ENCODE peak calls at places on chromosomes 11 and 22, in five cellular contexts. One of them, this sample, is unnamed.

GRCh38 chr11:46674463-46675287 is 25.7 kb downstream of the ARHGAP1 start:
- DNase-seq in lung: no peak
- DNase-seq in transverse colon: peak
- DNase-seq in HAP-1: peak
- DNase-seq in AG08395: peak
- DNase-seq in this sample: peak

GRCh38 chr11:123653405-123653996 is 923 bp downstream of the SCN3B start:
- DNase-seq in lung: no peak
- DNase-seq in transverse colon: no peak
- DNase-seq in HAP-1: no peak
- DNase-seq in AG08395: peak
- DNase-seq in this sample: no peak

GRCh38 chr11:45921561-45922424 is 663 bp upstream of the LARGE2 start:
- DNase-seq in lung: peak
- DNase-seq in transverse colon: peak
- DNase-seq in HAP-1: no peak
- DNase-seq in AG08395: no peak
- DNase-seq in this sample: no peak

GRCh38 chr22:20750461-20751184 is 23.3 kb upstream of the SERPIND1 start:
- DNase-seq in lung: peak
- DNase-seq in transverse colon: peak
- DNase-seq in HAP-1: no peak
- DNase-seq in AG08395: peak
- DNase-seq in this sample: peak

GRCh38 chr22:50674606-50675552 is 2.3 kb downstream of the SHANK3 start:
- DNase-seq in lung: peak
- DNase-seq in transverse colon: peak
- DNase-seq in HAP-1: peak
- DNase-seq in AG08395: peak
- DNase-seq in this sample: peak

GRCh38 chr22:30782613-30783012 is 87.9 kb downstream of the OSBP2 start:
- DNase-seq in lung: no peak
- DNase-seq in transverse colon: no peak
- DNase-seq in HAP-1: no peak
- DNase-seq in AG08395: no peak
- DNase-seq in this sample: no peak

GRCh38 chr11:28289444-28289843 is 181.3 kb downstream of the METTL15 start:
- DNase-seq in lung: no peak
- DNase-seq in transverse colon: no peak
- DNase-seq in HAP-1: no peak
- DNase-seq in AG08395: no peak
- DNase-seq in this sample: no peak

GRCh38 chr11:62560566-62561103 is 13.1 kb downstream of the EEF1G start:
- DNase-seq in lung: peak
- DNase-seq in transverse colon: peak
- DNase-seq in HAP-1: peak
- DNase-seq in AG08395: peak
- DNase-seq in this sample: peak

GRCh38 chr11:87493516-87493915 is 455.8 kb downstream of the TMEM135 start:
- DNase-seq in lung: no peak
- DNase-seq in transverse colon: no peak
- DNase-seq in HAP-1: no peak
- DNase-seq in AG08395: peak
- DNase-seq in this sample: peak

GRCh38 chr11:116312560-116313340 is 460.0 kb downstream of the BUD13 start:
- DNase-seq in lung: peak
- DNase-seq in transverse colon: peak
- DNase-seq in HAP-1: no peak
- DNase-seq in AG08395: no peak
- DNase-seq in this sample: no peak

GRCh38 chr22:48459259-48459658 is 1368.4 kb downstream of the BRD1 start:
- DNase-seq in lung: no peak
- DNase-seq in transverse colon: no peak
- DNase-seq in HAP-1: no peak
- DNase-seq in AG08395: no peak
- DNase-seq in this sample: no peak

GRCh38 chr11:106091480-106092123 is 14.1 kb downstream of the AASDHPPT start:
- DNase-seq in lung: no peak
- DNase-seq in transverse colon: no peak
- DNase-seq in HAP-1: no peak
- DNase-seq in AG08395: peak
- DNase-seq in this sample: no peak

GRCh38 chr22:47629273-47629711 is 866.8 kb downstream of the TBC1D22A start:
- DNase-seq in lung: peak
- DNase-seq in transverse colon: no peak
- DNase-seq in HAP-1: no peak
- DNase-seq in AG08395: no peak
- DNase-seq in this sample: no peak

GRCh38 chr22:36052505-36052941 is 23.9 kb upstream of the RBFOX2 start:
- DNase-seq in lung: no peak
- DNase-seq in transverse colon: no peak
- DNase-seq in HAP-1: no peak
- DNase-seq in AG08395: peak
- DNase-seq in this sample: peak

GRCh38 chr11:94781822-94782221 is 13.7 kb downstream of the AMOTL1 start:
- DNase-seq in lung: no peak
- DNase-seq in transverse colon: no peak
- DNase-seq in HAP-1: no peak
- DNase-seq in AG08395: no peak
- DNase-seq in this sample: peak

GRCh38 chr22:44188986-44189630 is 8.4 kb downstream of the PARVG start:
- DNase-seq in lung: no peak
- DNase-seq in transverse colon: no peak
- DNase-seq in HAP-1: no peak
- DNase-seq in AG08395: no peak
- DNase-seq in this sample: no peak

GRCh38 chr11:11459578-11459977 is 106.5 kb upstream of the CSNK2A3 start:
- DNase-seq in lung: no peak
- DNase-seq in transverse colon: no peak
- DNase-seq in HAP-1: no peak
- DNase-seq in AG08395: no peak
- DNase-seq in this sample: no peak

GRCh38 chr11:13216019-13217006 is 61.3 kb upstream of the BMAL1 start:
- DNase-seq in lung: no peak
- DNase-seq in transverse colon: no peak
- DNase-seq in HAP-1: no peak
- DNase-seq in AG08395: peak
- DNase-seq in this sample: peak

GRCh38 chr11:120516461-120517389 is 5.2 kb downstream of the GRIK4 start:
- DNase-seq in lung: no peak
- DNase-seq in transverse colon: no peak
- DNase-seq in HAP-1: no peak
- DNase-seq in AG08395: no peak
- DNase-seq in this sample: no peak

GRCh38 chr11:9753031-9753430 is 89.2 kb downstream of the SWAP70 start:
- DNase-seq in lung: no peak
- DNase-seq in transverse colon: no peak
- DNase-seq in HAP-1: no peak
- DNase-seq in AG08395: peak
- DNase-seq in this sample: peak

GRCh38 chr11:88305430-88305829 is 32.1 kb downstream of the CTSC start:
- DNase-seq in lung: no peak
- DNase-seq in transverse colon: no peak
- DNase-seq in HAP-1: no peak
- DNase-seq in AG08395: no peak
- DNase-seq in this sample: no peak

GRCh38 chr11:69925366-69926196 is 106.4 kb upstream of the FGF3 start:
- DNase-seq in lung: no peak
- DNase-seq in transverse colon: no peak
- DNase-seq in HAP-1: no peak
- DNase-seq in AG08395: no peak
- DNase-seq in this sample: no peak

GRCh38 chr22:33325232-33326004 is 267.2 kb upstream of the SYN3 start:
- DNase-seq in lung: no peak
- DNase-seq in transverse colon: no peak
- DNase-seq in HAP-1: no peak
- DNase-seq in AG08395: no peak
- DNase-seq in this sample: no peak

GRCh38 chr11:75598900-75599299 is 36.8 kb downstream of the SERPINH1 start:
- DNase-seq in lung: no peak
- DNase-seq in transverse colon: no peak
- DNase-seq in HAP-1: no peak
- DNase-seq in AG08395: no peak
- DNase-seq in this sample: no peak

GRCh38 chr11:13011366-13012036 is 2.4 kb downstream of the RASSF10 start:
- DNase-seq in lung: no peak
- DNase-seq in transverse colon: no peak
- DNase-seq in HAP-1: no peak
- DNase-seq in AG08395: no peak
- DNase-seq in this sample: no peak

GRCh38 chr11:117473692-117474091 is 146.0 kb downstream of the CEP164 start:
- DNase-seq in lung: no peak
- DNase-seq in transverse colon: no peak
- DNase-seq in HAP-1: no peak
- DNase-seq in AG08395: no peak
- DNase-seq in this sample: no peak

GRCh38 chr22:49561976-49562375 is 265.7 kb downstream of the BRD1 start:
- DNase-seq in lung: no peak
- DNase-seq in transverse colon: no peak
- DNase-seq in HAP-1: no peak
- DNase-seq in AG08395: no peak
- DNase-seq in this sample: no peak

GRCh38 chr11:205221-206001 is 1.8 kb downstream of the BET1L start:
- DNase-seq in lung: peak
- DNase-seq in transverse colon: no peak
- DNase-seq in HAP-1: no peak
- DNase-seq in AG08395: no peak
- DNase-seq in this sample: no peak

GRCh38 chr11:96306933-96307747 is 35.9 kb downstream of the MAML2 start:
- DNase-seq in lung: peak
- DNase-seq in transverse colon: peak
- DNase-seq in HAP-1: peak
- DNase-seq in AG08395: peak
- DNase-seq in this sample: peak

GRCh38 chr11:66178183-66178582 is 90.3 kb upstream of the RAB1B start:
- DNase-seq in lung: no peak
- DNase-seq in transverse colon: no peak
- DNase-seq in HAP-1: no peak
- DNase-seq in AG08395: no peak
- DNase-seq in this sample: no peak

GRCh38 chr11:12135185-12135584 is 24.8 kb downstream of the MICAL2 start:
- DNase-seq in lung: no peak
- DNase-seq in transverse colon: peak
- DNase-seq in HAP-1: no peak
- DNase-seq in AG08395: no peak
- DNase-seq in this sample: no peak

GRCh38 chr11:66593303-66593635 is 284 bp downstream of the CCS start:
- DNase-seq in lung: no peak
- DNase-seq in transverse colon: peak
- DNase-seq in HAP-1: no peak
- DNase-seq in AG08395: peak
- DNase-seq in this sample: no peak

GRCh38 chr11:114229062-114229450 is 67.1 kb upstream of the NNMT start:
- DNase-seq in lung: no peak
- DNase-seq in transverse colon: no peak
- DNase-seq in HAP-1: no peak
- DNase-seq in AG08395: no peak
- DNase-seq in this sample: no peak

GRCh38 chr11:114183041-114183511 is 113.1 kb upstream of the NNMT start:
- DNase-seq in lung: no peak
- DNase-seq in transverse colon: peak
- DNase-seq in HAP-1: no peak
- DNase-seq in AG08395: no peak
- DNase-seq in this sample: no peak

GRCh38 chr11:125833016-125833415 is at the start of gene PATE4:
- DNase-seq in lung: no peak
- DNase-seq in transverse colon: no peak
- DNase-seq in HAP-1: no peak
- DNase-seq in AG08395: no peak
- DNase-seq in this sample: no peak

GRCh38 chr22:21449531-21450319 is 17.5 kb upstream of the TMEM191C start:
- DNase-seq in lung: no peak
- DNase-seq in transverse colon: no peak
- DNase-seq in HAP-1: peak
- DNase-seq in AG08395: no peak
- DNase-seq in this sample: no peak

GRCh38 chr11:69662806-69663205 is 12.3 kb downstream of the LTO1 start:
- DNase-seq in lung: no peak
- DNase-seq in transverse colon: no peak
- DNase-seq in HAP-1: no peak
- DNase-seq in AG08395: no peak
- DNase-seq in this sample: no peak